ENCODE peak calls at places on chromosomes 2 and 18, in ten cellular contexts. One of them, this sample, is unnamed.
A peak's percentile ranks its signal among the peaks of the same experiment; 100 is the strongest.

GRCh38 chr2:168210898-168211570 is 36.4 kb downstream of the STK39 start:
- DNase-seq in ovary: no peak
- DNase-seq in IMR-90: peak; percentile 95
- DNase-seq in HCT116: peak; percentile 94
- DNase-seq in SK-N-SH: no peak
- DNase-seq in MM.1S: no peak
- DNase-seq in A549: peak; percentile 89
- DNase-seq in K562: no peak
- DNase-seq in tibial artery: no peak
- DNase-seq in Peyer's patch: no peak
- DNase-seq in this sample: no peak

GRCh38 chr18:808086-808485 is 4.0 kb downstream of the YES1 start:
- DNase-seq in ovary: no peak
- DNase-seq in IMR-90: peak; percentile 64
- DNase-seq in HCT116: no peak
- DNase-seq in SK-N-SH: no peak
- DNase-seq in MM.1S: no peak
- DNase-seq in A549: no peak
- DNase-seq in K562: peak; percentile 60
- DNase-seq in tibial artery: no peak
- DNase-seq in Peyer's patch: no peak
- DNase-seq in this sample: no peak

GRCh38 chr2:128726221-128726620 is 407.6 kb upstream of the HS6ST1 start:
- DNase-seq in ovary: no peak
- DNase-seq in IMR-90: no peak
- DNase-seq in HCT116: no peak
- DNase-seq in SK-N-SH: no peak
- DNase-seq in MM.1S: no peak
- DNase-seq in A549: no peak
- DNase-seq in K562: no peak
- DNase-seq in tibial artery: no peak
- DNase-seq in Peyer's patch: no peak
- DNase-seq in this sample: peak; percentile 66

GRCh38 chr2:187545238-187545751 is 8.9 kb downstream of the TFPI start:
- DNase-seq in ovary: no peak
- DNase-seq in IMR-90: no peak
- DNase-seq in HCT116: no peak
- DNase-seq in SK-N-SH: no peak
- DNase-seq in MM.1S: no peak
- DNase-seq in A549: peak; percentile 67
- DNase-seq in K562: no peak
- DNase-seq in tibial artery: no peak
- DNase-seq in Peyer's patch: no peak
- DNase-seq in this sample: no peak

GRCh38 chr2:71884303-71885042 is 263.2 kb downstream of the CYP26B1 start:
- DNase-seq in ovary: no peak
- DNase-seq in IMR-90: peak; percentile 57
- DNase-seq in HCT116: no peak
- DNase-seq in SK-N-SH: no peak
- DNase-seq in MM.1S: no peak
- DNase-seq in A549: peak; percentile 45
- DNase-seq in K562: peak; percentile 52
- DNase-seq in tibial artery: no peak
- DNase-seq in Peyer's patch: no peak
- DNase-seq in this sample: peak; percentile 42

GRCh38 chr2:238231809-238232208 is 8.0 kb downstream of the HES6 start:
- DNase-seq in ovary: no peak
- DNase-seq in IMR-90: no peak
- DNase-seq in HCT116: no peak
- DNase-seq in SK-N-SH: no peak
- DNase-seq in MM.1S: no peak
- DNase-seq in A549: no peak
- DNase-seq in K562: no peak
- DNase-seq in tibial artery: no peak
- DNase-seq in Peyer's patch: no peak
- DNase-seq in this sample: no peak

GRCh38 chr2:234091432-234091879 is 41.0 kb downstream of the SPP2 start:
- DNase-seq in ovary: no peak
- DNase-seq in IMR-90: no peak
- DNase-seq in HCT116: no peak
- DNase-seq in SK-N-SH: no peak
- DNase-seq in MM.1S: no peak
- DNase-seq in A549: peak; percentile 24
- DNase-seq in K562: no peak
- DNase-seq in tibial artery: no peak
- DNase-seq in Peyer's patch: no peak
- DNase-seq in this sample: peak; percentile 39

GRCh38 chr2:3805120-3805519 is 101.7 kb downstream of the DCDC2C start:
- DNase-seq in ovary: no peak
- DNase-seq in IMR-90: no peak
- DNase-seq in HCT116: peak; percentile 23
- DNase-seq in SK-N-SH: peak; percentile 75
- DNase-seq in MM.1S: no peak
- DNase-seq in A549: peak; percentile 54
- DNase-seq in K562: peak; percentile 38
- DNase-seq in tibial artery: no peak
- DNase-seq in Peyer's patch: no peak
- DNase-seq in this sample: peak; percentile 50

GRCh38 chr2:226802573-226802972 is 3.0 kb upstream of the IRS1 start:
- DNase-seq in ovary: no peak
- DNase-seq in IMR-90: peak; percentile 92
- DNase-seq in HCT116: peak; percentile 81
- DNase-seq in SK-N-SH: peak; percentile 48
- DNase-seq in MM.1S: peak; percentile 79
- DNase-seq in A549: peak; percentile 85
- DNase-seq in K562: peak; percentile 71
- DNase-seq in tibial artery: no peak
- DNase-seq in Peyer's patch: no peak
- DNase-seq in this sample: no peak

GRCh38 chr2:180021850-180022249 is 14.8 kb upstream of the CWC22 start:
- DNase-seq in ovary: no peak
- DNase-seq in IMR-90: no peak
- DNase-seq in HCT116: no peak
- DNase-seq in SK-N-SH: no peak
- DNase-seq in MM.1S: no peak
- DNase-seq in A549: no peak
- DNase-seq in K562: no peak
- DNase-seq in tibial artery: no peak
- DNase-seq in Peyer's patch: no peak
- DNase-seq in this sample: no peak

GRCh38 chr2:28447943-28448737 is 47.7 kb upstream of the PLB1 start:
- DNase-seq in ovary: no peak
- DNase-seq in IMR-90: peak; percentile 91
- DNase-seq in HCT116: no peak
- DNase-seq in SK-N-SH: no peak
- DNase-seq in MM.1S: no peak
- DNase-seq in A549: peak; percentile 41
- DNase-seq in K562: no peak
- DNase-seq in tibial artery: no peak
- DNase-seq in Peyer's patch: no peak
- DNase-seq in this sample: no peak

GRCh38 chr2:121650554-121650930 is 1.3 kb upstream of the CLASP1 start:
- DNase-seq in ovary: no peak
- DNase-seq in IMR-90: peak; percentile 18
- DNase-seq in HCT116: no peak
- DNase-seq in SK-N-SH: peak; percentile 20
- DNase-seq in MM.1S: peak; percentile 61
- DNase-seq in A549: no peak
- DNase-seq in K562: peak; percentile 38
- DNase-seq in tibial artery: no peak
- DNase-seq in Peyer's patch: no peak
- DNase-seq in this sample: no peak

GRCh38 chr2:95539836-95540235 is 52.0 kb upstream of the TRIM43 start:
- DNase-seq in ovary: no peak
- DNase-seq in IMR-90: no peak
- DNase-seq in HCT116: no peak
- DNase-seq in SK-N-SH: no peak
- DNase-seq in MM.1S: peak; percentile 57
- DNase-seq in A549: no peak
- DNase-seq in K562: no peak
- DNase-seq in tibial artery: no peak
- DNase-seq in Peyer's patch: no peak
- DNase-seq in this sample: no peak

GRCh38 chr2:113041871-113042270 is 10.8 kb downstream of the IL36B start:
- DNase-seq in ovary: no peak
- DNase-seq in IMR-90: no peak
- DNase-seq in HCT116: peak; percentile 29
- DNase-seq in SK-N-SH: no peak
- DNase-seq in MM.1S: peak; percentile 37
- DNase-seq in A549: peak; percentile 11
- DNase-seq in K562: peak; percentile 12
- DNase-seq in tibial artery: no peak
- DNase-seq in Peyer's patch: no peak
- DNase-seq in this sample: no peak

GRCh38 chr2:191566347-191566746 is 111.6 kb upstream of the NABP1 start:
- DNase-seq in ovary: no peak
- DNase-seq in IMR-90: peak; percentile 59
- DNase-seq in HCT116: peak; percentile 57
- DNase-seq in SK-N-SH: peak; percentile 66
- DNase-seq in MM.1S: peak; percentile 71
- DNase-seq in A549: peak; percentile 67
- DNase-seq in K562: peak; percentile 86
- DNase-seq in tibial artery: peak; percentile 60
- DNase-seq in Peyer's patch: no peak
- DNase-seq in this sample: peak; percentile 90

DNA sequence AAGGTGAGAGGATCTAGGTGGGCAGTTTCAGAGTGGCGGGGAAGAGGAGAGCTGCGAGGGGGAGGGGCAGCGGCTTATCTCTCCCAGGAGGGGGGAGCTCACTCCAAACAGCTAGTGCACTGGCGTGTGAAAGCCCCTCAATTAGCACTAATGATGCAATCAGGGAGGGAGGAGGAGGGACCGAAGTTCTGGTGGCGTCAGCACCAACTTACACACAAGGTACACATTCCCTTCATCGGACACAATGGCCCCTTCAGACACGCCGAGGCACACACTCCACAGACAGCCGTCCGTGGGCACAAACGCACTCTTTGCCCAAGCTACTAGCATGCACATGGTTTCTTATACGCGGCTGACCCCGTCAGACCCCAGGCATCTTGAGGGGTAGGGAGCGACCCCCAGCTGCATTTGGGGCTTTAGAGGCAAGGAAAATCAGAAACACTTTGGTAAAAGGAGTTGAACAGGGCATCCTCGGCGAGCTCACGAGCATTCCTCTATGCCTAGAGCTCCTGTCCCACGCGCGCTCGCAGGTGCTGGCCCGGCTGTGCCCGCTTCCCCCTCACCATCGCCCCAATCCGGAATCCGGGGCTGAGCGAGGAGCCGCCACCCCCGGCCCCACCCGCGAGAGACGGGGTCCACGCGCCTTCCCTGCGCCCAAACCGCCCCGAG is 868 bp upstream of the PKDCC start:
- DNase-seq in ovary: peak; percentile 71
- DNase-seq in IMR-90: no peak
- DNase-seq in HCT116: no peak
- DNase-seq in SK-N-SH: peak; percentile 63
- DNase-seq in MM.1S: no peak
- DNase-seq in A549: no peak
- DNase-seq in K562: peak; percentile 21
- DNase-seq in tibial artery: no peak
- DNase-seq in Peyer's patch: peak; percentile 46
- DNase-seq in this sample: peak; percentile 59
- H3K27ac ChIP-seq in ovary: peak overlapping the region; percentile 95
- H3K27ac ChIP-seq in IMR-90: peak overlapping the region; percentile 67
- H3K27ac ChIP-seq in HCT116: no peak overlapping the region
- H3K27ac ChIP-seq in SK-N-SH: peak overlapping the region; percentile 5
- H3K27ac ChIP-seq in MM.1S: no peak overlapping the region
- H3K27ac ChIP-seq in A549: peak overlapping the region; percentile 79
- H3K27ac ChIP-seq in K562: no peak overlapping the region
- H3K27ac ChIP-seq in tibial artery: peak overlapping the region; percentile 94
- H3K27ac ChIP-seq in Peyer's patch: peak overlapping the region; percentile 62
- H3K27ac ChIP-seq in this sample: peak overlapping the region; percentile 95

GRCh38 chr2:38115216-38116012 is 39.5 kb upstream of the CYP1B1 start:
- DNase-seq in ovary: peak; percentile 40
- DNase-seq in IMR-90: peak; percentile 51
- DNase-seq in HCT116: peak; percentile 59
- DNase-seq in SK-N-SH: peak; percentile 85
- DNase-seq in MM.1S: peak; percentile 51
- DNase-seq in A549: peak; percentile 82
- DNase-seq in K562: peak; percentile 76
- DNase-seq in tibial artery: peak; percentile 90
- DNase-seq in Peyer's patch: peak; percentile 77
- DNase-seq in this sample: peak; percentile 92
- H3K27ac ChIP-seq in ovary: no peak overlapping the region
- H3K27ac ChIP-seq in IMR-90: no peak overlapping the region
- H3K27ac ChIP-seq in HCT116: no peak overlapping the region
- H3K27ac ChIP-seq in SK-N-SH: no peak overlapping the region
- H3K27ac ChIP-seq in MM.1S: no peak overlapping the region
- H3K27ac ChIP-seq in A549: no peak overlapping the region
- H3K27ac ChIP-seq in K562: no peak overlapping the region
- H3K27ac ChIP-seq in tibial artery: no peak overlapping the region
- H3K27ac ChIP-seq in Peyer's patch: no peak overlapping the region
- H3K27ac ChIP-seq in this sample: peak overlapping the region; percentile 19

GRCh38 chr2:176339208-176339607 is 70.0 kb downstream of the MTX2 start:
- DNase-seq in ovary: no peak
- DNase-seq in IMR-90: no peak
- DNase-seq in HCT116: no peak
- DNase-seq in SK-N-SH: no peak
- DNase-seq in MM.1S: no peak
- DNase-seq in A549: no peak
- DNase-seq in K562: no peak
- DNase-seq in tibial artery: no peak
- DNase-seq in Peyer's patch: no peak
- DNase-seq in this sample: no peak

GRCh38 chr2:176334729-176335128 is 65.5 kb downstream of the MTX2 start:
- DNase-seq in ovary: no peak
- DNase-seq in IMR-90: no peak
- DNase-seq in HCT116: no peak
- DNase-seq in SK-N-SH: no peak
- DNase-seq in MM.1S: no peak
- DNase-seq in A549: no peak
- DNase-seq in K562: no peak
- DNase-seq in tibial artery: no peak
- DNase-seq in Peyer's patch: no peak
- DNase-seq in this sample: no peak

DNA sequence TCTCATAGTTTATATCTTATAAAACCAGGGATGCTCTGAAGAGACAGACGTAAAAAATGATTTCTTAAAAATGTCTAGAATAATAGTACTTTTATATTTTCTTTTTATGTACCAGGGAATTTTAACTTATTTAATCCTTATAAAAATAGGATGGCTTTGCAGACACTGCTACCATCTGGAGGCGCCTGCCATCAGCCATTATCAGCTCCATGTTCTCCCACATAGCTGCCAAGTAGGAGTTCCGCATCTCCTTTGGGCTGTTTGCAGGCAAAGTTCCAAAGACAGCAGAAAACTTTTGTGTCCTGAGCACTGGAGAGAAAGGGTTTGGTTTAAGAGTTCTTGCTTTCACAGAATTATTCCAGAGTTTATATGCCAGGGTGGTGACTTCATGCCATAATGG is 69.2 kb downstream of the MTX2 start:
- DNase-seq in ovary: no peak
- DNase-seq in IMR-90: no peak
- DNase-seq in HCT116: no peak
- DNase-seq in SK-N-SH: no peak
- DNase-seq in MM.1S: no peak
- DNase-seq in A549: no peak
- DNase-seq in K562: no peak
- DNase-seq in tibial artery: no peak
- DNase-seq in Peyer's patch: no peak
- DNase-seq in this sample: peak; percentile 22
- H3K27ac ChIP-seq in ovary: no peak overlapping the region
- H3K27ac ChIP-seq in IMR-90: no peak overlapping the region
- H3K27ac ChIP-seq in HCT116: no peak overlapping the region
- H3K27ac ChIP-seq in SK-N-SH: no peak overlapping the region
- H3K27ac ChIP-seq in MM.1S: no peak overlapping the region
- H3K27ac ChIP-seq in A549: no peak overlapping the region
- H3K27ac ChIP-seq in K562: no peak overlapping the region
- H3K27ac ChIP-seq in tibial artery: no peak overlapping the region
- H3K27ac ChIP-seq in Peyer's patch: no peak overlapping the region
- H3K27ac ChIP-seq in this sample: no peak overlapping the region

GRCh38 chr18:79792096-79792987 is 5.4 kb upstream of the KCNG2 start:
- DNase-seq in ovary: no peak
- DNase-seq in IMR-90: no peak
- DNase-seq in HCT116: no peak
- DNase-seq in SK-N-SH: no peak
- DNase-seq in MM.1S: no peak
- DNase-seq in A549: no peak
- DNase-seq in K562: no peak
- DNase-seq in tibial artery: no peak
- DNase-seq in Peyer's patch: peak; percentile 34
- DNase-seq in this sample: no peak
- H3K27ac ChIP-seq in ovary: no peak overlapping the region
- H3K27ac ChIP-seq in IMR-90: peak overlapping the region; percentile 88
- H3K27ac ChIP-seq in HCT116: no peak overlapping the region
- H3K27ac ChIP-seq in SK-N-SH: no peak overlapping the region
- H3K27ac ChIP-seq in MM.1S: no peak overlapping the region
- H3K27ac ChIP-seq in A549: peak overlapping the region; percentile 9
- H3K27ac ChIP-seq in K562: no peak overlapping the region
- H3K27ac ChIP-seq in tibial artery: no peak overlapping the region
- H3K27ac ChIP-seq in Peyer's patch: no peak overlapping the region
- H3K27ac ChIP-seq in this sample: no peak overlapping the region